ENCODE peak calls at places on chromosomes 4 and X, in six cellular contexts. T is D341Med; N is activated CD4-positive, CD25-positive, alpha-beta regulatory T cell; W is pulmonary artery endothelial cell; U is HepG2; B is right cardiac atrium. M is an unnamed sample.

GRCh38 chr4:37008199-37008598 is 236.3 kb upstream of the NWD2 start:
- DNase-seq in T (no peak), N (no peak), W (no peak), U (peak), B (no peak), M (peak)

GRCh38 chr4:89290727-89291126 is 16.9 kb downstream of the GPRIN3 start:
- DNase-seq in T (peak), N (no peak), W (no peak), U (no peak), B (no peak), M (no peak)

GRCh38 chr4:149885896-149886295 is 70.3 kb upstream of the IQCM start:
- DNase-seq in T (no peak), N (no peak), W (no peak), U (no peak), B (no peak), M (no peak)

GRCh38 chrX:129637217-129638109 is 17.3 kb downstream of the APLN start:
- DNase-seq in T (peak), N (peak), W (peak), U (peak), B (peak), M (peak)

GRCh38 chr4:30719363-30720020 is 677 bp upstream of the PCDH7 start:
- DNase-seq in T (peak), N (no peak), W (no peak), U (no peak), B (peak), M (no peak)

GRCh38 chrX:69286546-69286906 is 121.3 kb upstream of the PJA1 start:
- DNase-seq in T (no peak), N (no peak), W (no peak), U (no peak), B (no peak), M (no peak)

GRCh38 chr4:911871-912490 is 20.1 kb downstream of the GAK start:
- DNase-seq in T (no peak), N (no peak), W (no peak), U (no peak), B (peak), M (peak)

GRCh38 chr4:2087170-2087569 is 28.0 kb downstream of the NAT8L start:
- DNase-seq in T (peak), N (no peak), W (no peak), U (peak), B (no peak), M (peak)

GRCh38 chrX:36961590-36961989 is 46.6 kb upstream of the FAM47C start:
- DNase-seq in T (no peak), N (no peak), W (no peak), U (peak), B (no peak), M (peak)